ENCODE peak calls at places on chromosome 18, in four cellular contexts. One of them, this sample, is unnamed.

GRCh38 chr18:12296087-12296403 is 12.0 kb upstream of the TUBB6 start:
- DNase-seq in BE2C: no peak
- DNase-seq in CD4-positive, alpha-beta memory T cell: no peak
- DNase-seq in heart right ventricle: no peak
- DNase-seq in this sample: no peak

GRCh38 chr18:57475903-57476302 is 40.7 kb downstream of the ONECUT2 start:
- DNase-seq in BE2C: no peak
- DNase-seq in heart right ventricle: no peak
- DNase-seq in CD4-positive, alpha-beta memory T cell: no peak
- DNase-seq in this sample: no peak

GRCh38 chr18:2466978-2467377 is 104.3 kb downstream of the METTL4 start:
- DNase-seq in heart right ventricle: no peak
- DNase-seq in CD4-positive, alpha-beta memory T cell: no peak
- DNase-seq in BE2C: no peak
- DNase-seq in this sample: no peak

GRCh38 chr18:57619881-57620280 is 1.8 kb downstream of the NARS1 start:
- DNase-seq in BE2C: no peak
- DNase-seq in heart right ventricle: no peak
- DNase-seq in CD4-positive, alpha-beta memory T cell: no peak
- DNase-seq in this sample: no peak

GRCh38 chr18:9914334-9914583 is 443 bp downstream of the VAPA start:
- DNase-seq in BE2C: no peak
- DNase-seq in CD4-positive, alpha-beta memory T cell: no peak
- DNase-seq in heart right ventricle: no peak
- DNase-seq in this sample: no peak

GRCh38 chr18:12737243-12737902 is 34.5 kb downstream of the PSMG2 start:
- DNase-seq in BE2C: no peak
- DNase-seq in heart right ventricle: no peak
- DNase-seq in CD4-positive, alpha-beta memory T cell: no peak
- DNase-seq in this sample: no peak

GRCh38 chr18:48781041-48781989 is 169.4 kb downstream of the SMAD7 start:
- DNase-seq in heart right ventricle: peak; percentile 95
- DNase-seq in CD4-positive, alpha-beta memory T cell: no peak
- DNase-seq in BE2C: peak; percentile 90
- DNase-seq in this sample: no peak

GRCh38 chr18:47545613-47546012 is 294.2 kb upstream of the SKOR2 start:
- DNase-seq in BE2C: no peak
- DNase-seq in heart right ventricle: no peak
- DNase-seq in CD4-positive, alpha-beta memory T cell: no peak
- DNase-seq in this sample: no peak

GRCh38 chr18:54217624-54218023 is 6.8 kb downstream of the MBD2 start:
- DNase-seq in heart right ventricle: no peak
- DNase-seq in BE2C: no peak
- DNase-seq in CD4-positive, alpha-beta memory T cell: no peak
- DNase-seq in this sample: no peak

GRCh38 chr18:58413667-58414628 is 214.9 kb downstream of the ALPK2 start:
- DNase-seq in BE2C: no peak
- DNase-seq in CD4-positive, alpha-beta memory T cell: no peak
- DNase-seq in heart right ventricle: no peak
- DNase-seq in this sample: no peak

GRCh38 chr18:51077217-51077616 is 47.2 kb downstream of the SMAD4 start:
- DNase-seq in heart right ventricle: no peak
- DNase-seq in BE2C: no peak
- DNase-seq in CD4-positive, alpha-beta memory T cell: no peak
- DNase-seq in this sample: no peak

GRCh38 chr18:13756261-13756660 is 29.8 kb downstream of the RNMT start:
- DNase-seq in BE2C: no peak
- DNase-seq in CD4-positive, alpha-beta memory T cell: no peak
- DNase-seq in heart right ventricle: no peak
- DNase-seq in this sample: no peak
- H3K4me1 ChIP-seq in BE2C: no peaks in the 10 kb centered on the region
- H3K4me1 ChIP-seq in CD4-positive, alpha-beta memory T cell: no peaks in the 10 kb centered on the region
- H3K4me1 ChIP-seq in heart right ventricle: no peaks in the 10 kb centered on the region
- H3K4me1 ChIP-seq in this sample: no peaks in the 10 kb centered on the region

GRCh38 chr18:45945669-45946068 is 21.5 kb downstream of the EPG5 start:
- DNase-seq in BE2C: no peak
- DNase-seq in heart right ventricle: no peak
- DNase-seq in CD4-positive, alpha-beta memory T cell: no peak
- DNase-seq in this sample: no peak

GRCh38 chr18:45957100-45957499 is 10.0 kb downstream of the EPG5 start:
- DNase-seq in CD4-positive, alpha-beta memory T cell: no peak
- DNase-seq in BE2C: no peak
- DNase-seq in heart right ventricle: no peak
- DNase-seq in this sample: no peak

GRCh38 chr18:45954070-45954712 is 12.9 kb downstream of the EPG5 start:
- DNase-seq in BE2C: no peak
- DNase-seq in heart right ventricle: no peak
- DNase-seq in CD4-positive, alpha-beta memory T cell: no peak
- DNase-seq in this sample: no peak

GRCh38 chr18:45951021-45951714 is 16.0 kb downstream of the EPG5 start:
- DNase-seq in heart right ventricle: no peak
- DNase-seq in CD4-positive, alpha-beta memory T cell: no peak
- DNase-seq in BE2C: no peak
- DNase-seq in this sample: no peak
- H3K4me1 ChIP-seq in heart right ventricle: no peaks in the 10 kb centered on the region
- H3K4me1 ChIP-seq in CD4-positive, alpha-beta memory T cell: no peaks in the 10 kb centered on the region
- H3K4me1 ChIP-seq in BE2C: no peaks in the 10 kb centered on the region
- H3K4me1 ChIP-seq in this sample: no peaks in the 10 kb centered on the region

DNA sequence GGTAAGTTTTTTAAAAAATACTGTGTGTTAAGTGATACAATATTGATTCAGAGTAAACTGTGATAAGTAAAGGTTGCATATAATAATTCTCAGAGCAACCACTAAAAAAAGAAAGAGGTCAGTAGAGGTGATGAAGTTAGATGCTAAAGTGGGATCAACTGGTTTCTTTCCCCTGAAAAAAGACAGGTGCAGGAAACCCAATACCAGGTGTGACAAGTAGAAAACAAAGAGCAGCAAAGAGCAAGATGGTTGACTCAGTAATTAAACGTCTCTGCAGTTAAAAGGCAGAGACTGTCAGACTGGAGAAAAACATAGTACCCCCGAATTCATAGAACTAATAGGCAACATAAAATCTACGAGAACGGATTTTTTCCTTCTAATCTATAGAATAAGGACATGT is 128.3 kb downstream of the ATP9B start:
- DNase-seq in heart right ventricle: no peak
- DNase-seq in BE2C: no peak
- DNase-seq in CD4-positive, alpha-beta memory T cell: no peak
- DNase-seq in this sample: no peak
- H3K4me1 ChIP-seq in heart right ventricle: no peaks in the 10 kb centered on the region
- H3K4me1 ChIP-seq in BE2C: no peaks in the 10 kb centered on the region
- H3K4me1 ChIP-seq in CD4-positive, alpha-beta memory T cell: no peaks in the 10 kb centered on the region
- H3K4me1 ChIP-seq in this sample: no peaks in the 10 kb centered on the region

GRCh38 chr18:61951396-61951795 is 58.6 kb upstream of the RNF152 start:
- DNase-seq in CD4-positive, alpha-beta memory T cell: no peak
- DNase-seq in BE2C: no peak
- DNase-seq in heart right ventricle: no peak
- DNase-seq in this sample: no peak

GRCh38 chr18:61948196-61948800 is 55.5 kb upstream of the RNF152 start:
- DNase-seq in CD4-positive, alpha-beta memory T cell: no peak
- DNase-seq in heart right ventricle: no peak
- DNase-seq in BE2C: no peak
- DNase-seq in this sample: no peak

GRCh38 chr18:61948842-61949438 is 56.1 kb upstream of the RNF152 start:
- DNase-seq in BE2C: no peak
- DNase-seq in heart right ventricle: no peak
- DNase-seq in CD4-positive, alpha-beta memory T cell: no peak
- DNase-seq in this sample: no peak

GRCh38 chr18:61950371-61950770 is 57.6 kb upstream of the RNF152 start:
- DNase-seq in BE2C: no peak
- DNase-seq in heart right ventricle: no peak
- DNase-seq in CD4-positive, alpha-beta memory T cell: no peak
- DNase-seq in this sample: no peak

DNA sequence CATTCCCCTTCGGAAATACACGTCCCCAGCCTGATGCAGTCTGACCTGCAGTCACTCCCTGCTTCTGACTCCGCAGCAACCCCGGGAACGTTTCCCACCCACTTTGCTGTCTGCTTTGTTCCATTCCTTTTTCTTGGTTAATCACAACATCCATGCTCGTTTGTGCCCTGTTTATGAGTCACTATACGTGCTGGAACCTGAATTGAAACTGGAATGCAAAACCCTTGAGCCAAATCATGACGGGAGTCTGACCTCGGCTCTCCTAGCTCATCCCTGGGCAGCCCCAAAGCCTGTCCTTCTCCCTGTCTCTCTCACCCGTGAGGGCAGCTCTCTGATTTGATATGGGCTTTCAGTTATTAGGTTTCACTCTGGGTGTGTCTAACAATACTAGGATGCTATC is 57.1 kb upstream of the RNF152 start:
- DNase-seq in CD4-positive, alpha-beta memory T cell: no peak
- DNase-seq in heart right ventricle: no peak
- DNase-seq in BE2C: no peak
- DNase-seq in this sample: no peak
- H3K4me1 ChIP-seq in CD4-positive, alpha-beta memory T cell: peaks cover 13% of the 10 kb centered on the region
- H3K4me1 ChIP-seq in heart right ventricle: no peaks in the 10 kb centered on the region
- H3K4me1 ChIP-seq in BE2C: no peaks in the 10 kb centered on the region
- H3K4me1 ChIP-seq in this sample: no peaks in the 10 kb centered on the region